ENCODE peak calls at places on chromosomes 7 and 10, in eight cellular contexts. One of them, this sample, is unnamed.

GRCh38 chr7:151403764-151404163 is 6.1 kb downstream of the WDR86 start:
- DNase-seq in ascending aorta: no peak
- DNase-seq in brain microvascular endothelial cell: no peak
- DNase-seq in lung: no peak
- DNase-seq in thoracic aorta: no peak
- DNase-seq in AG04450: no peak
- DNase-seq in GM12864: no peak
- DNase-seq in cardiac fibroblast: no peak
- DNase-seq in this sample: no peak

GRCh38 chr7:108515013-108515412 is 10.9 kb downstream of the PNPLA8 start:
- DNase-seq in GM12864: no peak
- DNase-seq in brain microvascular endothelial cell: no peak
- DNase-seq in thoracic aorta: no peak
- DNase-seq in ascending aorta: no peak
- DNase-seq in lung: no peak
- DNase-seq in cardiac fibroblast: no peak
- DNase-seq in AG04450: no peak
- DNase-seq in this sample: no peak

GRCh38 chr10:118873080-118873737 is 118.4 kb upstream of the CACUL1 start:
- DNase-seq in lung: peak; percentile 50
- DNase-seq in cardiac fibroblast: peak; percentile 56
- DNase-seq in thoracic aorta: no peak
- DNase-seq in ascending aorta: no peak
- DNase-seq in GM12864: no peak
- DNase-seq in AG04450: no peak
- DNase-seq in brain microvascular endothelial cell: peak; percentile 22
- DNase-seq in this sample: peak; percentile 9

GRCh38 chr7:155796381-155797261 is 15.6 kb downstream of the SHH start:
- DNase-seq in GM12864: no peak
- DNase-seq in ascending aorta: no peak
- DNase-seq in AG04450: no peak
- DNase-seq in brain microvascular endothelial cell: peak; percentile 18
- DNase-seq in cardiac fibroblast: peak; percentile 50
- DNase-seq in thoracic aorta: no peak
- DNase-seq in lung: peak; percentile 62
- DNase-seq in this sample: no peak

GRCh38 chr7:97819161-97819560 is 53.0 kb downstream of the ASNS start:
- DNase-seq in AG04450: no peak
- DNase-seq in cardiac fibroblast: no peak
- DNase-seq in ascending aorta: no peak
- DNase-seq in lung: no peak
- DNase-seq in brain microvascular endothelial cell: no peak
- DNase-seq in GM12864: no peak
- DNase-seq in thoracic aorta: no peak
- DNase-seq in this sample: no peak

GRCh38 chr10:97762816-97763215 is 9.0 kb downstream of the SFRP5 start:
- DNase-seq in brain microvascular endothelial cell: peak; percentile 2
- DNase-seq in ascending aorta: no peak
- DNase-seq in thoracic aorta: no peak
- DNase-seq in lung: no peak
- DNase-seq in cardiac fibroblast: peak; percentile 47
- DNase-seq in GM12864: no peak
- DNase-seq in AG04450: no peak
- DNase-seq in this sample: peak; percentile 4

GRCh38 chr10:2949948-2950354 is 117.4 kb upstream of the PFKP start:
- DNase-seq in lung: no peak
- DNase-seq in cardiac fibroblast: no peak
- DNase-seq in AG04450: no peak
- DNase-seq in brain microvascular endothelial cell: no peak
- DNase-seq in GM12864: no peak
- DNase-seq in ascending aorta: no peak
- DNase-seq in thoracic aorta: no peak
- DNase-seq in this sample: peak; percentile 15

GRCh38 chr10:97210576-97210975 is 24.8 kb upstream of the SLIT1 start:
- DNase-seq in GM12864: no peak
- DNase-seq in cardiac fibroblast: peak; percentile 78
- DNase-seq in lung: peak; percentile 66
- DNase-seq in AG04450: peak; percentile 44
- DNase-seq in ascending aorta: peak; percentile 82
- DNase-seq in brain microvascular endothelial cell: peak; percentile 78
- DNase-seq in thoracic aorta: no peak
- DNase-seq in this sample: peak; percentile 51

GRCh38 chr7:322111-322671 is 32.2 kb downstream of the FOXL3 start:
- DNase-seq in AG04450: no peak
- DNase-seq in ascending aorta: peak; percentile 83
- DNase-seq in GM12864: no peak
- DNase-seq in lung: peak; percentile 77
- DNase-seq in thoracic aorta: no peak
- DNase-seq in cardiac fibroblast: peak; percentile 38
- DNase-seq in brain microvascular endothelial cell: no peak
- DNase-seq in this sample: no peak

DNA sequence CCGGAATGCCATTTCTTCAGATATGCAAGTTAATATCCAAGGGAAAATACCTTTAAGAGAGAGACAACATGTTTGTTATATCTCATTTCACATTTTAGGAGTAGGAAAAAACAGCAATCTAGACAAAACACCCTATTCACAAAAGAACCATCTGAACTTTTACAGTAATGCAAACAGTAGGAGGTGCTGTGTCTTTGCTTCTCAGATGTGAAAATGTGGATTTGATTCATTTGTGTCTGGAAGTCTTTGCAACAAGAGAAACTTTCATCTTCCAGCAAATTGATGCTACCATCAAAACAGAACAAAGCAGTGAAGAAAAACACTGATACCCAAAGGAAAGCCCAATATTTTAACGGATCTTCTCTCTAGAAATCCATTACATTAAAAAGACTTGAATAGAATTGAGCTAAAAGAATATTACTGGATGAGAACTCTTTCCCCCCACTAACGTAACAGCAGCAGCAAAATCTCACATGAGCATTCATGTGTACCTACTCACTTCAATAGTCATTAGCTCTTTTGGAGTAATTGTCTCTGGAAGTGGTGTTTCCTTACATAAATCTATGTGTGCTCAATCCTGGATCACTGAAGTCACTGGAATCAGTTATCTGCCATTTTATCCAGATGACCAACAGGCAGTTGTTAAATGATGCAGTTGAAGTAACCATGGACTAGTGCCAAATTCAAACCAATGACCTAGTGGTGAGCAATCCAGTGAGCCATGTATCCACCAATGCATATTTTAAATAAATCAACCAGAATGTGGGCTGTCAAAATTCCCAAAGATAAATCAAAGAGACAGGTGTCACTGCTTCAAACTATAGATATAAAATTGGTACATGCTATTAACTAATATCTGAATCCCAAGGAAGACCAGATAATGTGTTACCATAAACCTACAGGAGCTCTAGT is 1.8 kb downstream of the SEMA3C start:
- DNase-seq in lung: no peak
- DNase-seq in brain microvascular endothelial cell: peak; percentile 77
- DNase-seq in GM12864: no peak
- DNase-seq in thoracic aorta: no peak
- DNase-seq in ascending aorta: no peak
- DNase-seq in AG04450: no peak
- DNase-seq in cardiac fibroblast: peak; percentile 72
- DNase-seq in this sample: peak; percentile 43
- H3K4me3 ChIP-seq in lung: no peak overlapping the region
- H3K4me3 ChIP-seq in brain microvascular endothelial cell: peak overlapping the region; percentile 83
- H3K4me3 ChIP-seq in GM12864: no peak overlapping the region
- H3K4me3 ChIP-seq in thoracic aorta: peak overlapping the region; percentile 91
- H3K4me3 ChIP-seq in ascending aorta: no peak overlapping the region
- H3K4me3 ChIP-seq in AG04450: peak overlapping the region; percentile 69
- H3K4me3 ChIP-seq in cardiac fibroblast: no peak overlapping the region
- H3K4me3 ChIP-seq in this sample: peak overlapping the region; percentile 90

GRCh38 chr7:137626469-137627067 is 220.2 kb downstream of the DGKI start:
- DNase-seq in ascending aorta: no peak
- DNase-seq in cardiac fibroblast: peak; percentile 67
- DNase-seq in lung: peak; percentile 45
- DNase-seq in GM12864: peak; percentile 5
- DNase-seq in AG04450: peak; percentile 6
- DNase-seq in thoracic aorta: no peak
- DNase-seq in brain microvascular endothelial cell: peak; percentile 58
- DNase-seq in this sample: peak; percentile 26

GRCh38 chr7:137628211-137628610 is 218.6 kb downstream of the DGKI start:
- DNase-seq in AG04450: no peak
- DNase-seq in lung: no peak
- DNase-seq in brain microvascular endothelial cell: no peak
- DNase-seq in thoracic aorta: no peak
- DNase-seq in cardiac fibroblast: no peak
- DNase-seq in ascending aorta: no peak
- DNase-seq in GM12864: no peak
- DNase-seq in this sample: no peak

GRCh38 chr7:137625197-137625596 is 221.6 kb downstream of the DGKI start:
- DNase-seq in cardiac fibroblast: no peak
- DNase-seq in ascending aorta: no peak
- DNase-seq in brain microvascular endothelial cell: peak; percentile 42
- DNase-seq in AG04450: no peak
- DNase-seq in GM12864: no peak
- DNase-seq in lung: no peak
- DNase-seq in thoracic aorta: no peak
- DNase-seq in this sample: no peak
- TF ChIP-seq CTCF in cardiac fibroblast: no peak
- TF ChIP-seq CTCF in ascending aorta: no peak
- TF ChIP-seq CTCF in brain microvascular endothelial cell: peak; percentile 33
- TF ChIP-seq CTCF in AG04450: no peak
- TF ChIP-seq CTCF in GM12864: no peak
- TF ChIP-seq CTCF in lung: no peak
- TF ChIP-seq CTCF in thoracic aorta: no peak
- TF ChIP-seq CTCF in this sample: no peak

GRCh38 chr10:70886921-70887665 is 1.3 kb downstream of the PCBD1 start:
- DNase-seq in GM12864: no peak
- DNase-seq in brain microvascular endothelial cell: no peak
- DNase-seq in cardiac fibroblast: no peak
- DNase-seq in ascending aorta: no peak
- DNase-seq in thoracic aorta: no peak
- DNase-seq in lung: no peak
- DNase-seq in AG04450: no peak
- DNase-seq in this sample: no peak
- H3K4me3 ChIP-seq in GM12864: peak overlapping the region; percentile 72
- H3K4me3 ChIP-seq in brain microvascular endothelial cell: peak overlapping the region; percentile 70
- H3K4me3 ChIP-seq in cardiac fibroblast: peak overlapping the region; percentile 75
- H3K4me3 ChIP-seq in ascending aorta: peak overlapping the region; percentile 79
- H3K4me3 ChIP-seq in thoracic aorta: peak overlapping the region; percentile 83
- H3K4me3 ChIP-seq in lung: peak overlapping the region; percentile 54
- H3K4me3 ChIP-seq in AG04450: peak overlapping the region; percentile 73
- H3K4me3 ChIP-seq in this sample: peak overlapping the region; percentile 53

DNA sequence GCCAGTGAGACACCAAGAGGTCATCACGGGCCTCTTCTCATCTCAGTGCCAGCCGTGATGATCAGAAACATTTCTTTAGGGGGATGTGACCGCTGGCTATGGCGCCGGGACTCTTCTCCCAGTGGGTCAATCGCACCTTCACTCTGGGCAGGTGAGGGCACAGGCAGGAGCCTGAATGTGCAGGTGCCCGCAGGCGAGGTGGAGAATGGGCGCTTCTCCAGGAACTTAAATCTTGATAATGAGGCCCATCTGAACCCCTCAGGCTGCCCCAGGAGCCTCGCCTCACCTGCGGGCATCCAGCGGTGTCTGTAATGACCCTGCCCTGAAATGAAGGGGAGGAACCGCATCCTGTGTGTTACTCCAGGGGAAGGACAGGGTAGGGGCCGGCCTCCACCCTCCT is 204.7 kb downstream of the ADARB2 start:
- DNase-seq in GM12864: no peak
- DNase-seq in thoracic aorta: no peak
- DNase-seq in brain microvascular endothelial cell: no peak
- DNase-seq in cardiac fibroblast: no peak
- DNase-seq in ascending aorta: no peak
- DNase-seq in AG04450: no peak
- DNase-seq in lung: no peak
- DNase-seq in this sample: no peak
- TF ChIP-seq CTCF in GM12864: no peak
- TF ChIP-seq CTCF in thoracic aorta: no peak
- TF ChIP-seq CTCF in brain microvascular endothelial cell: no peak
- TF ChIP-seq CTCF in cardiac fibroblast: no peak
- TF ChIP-seq CTCF in ascending aorta: no peak
- TF ChIP-seq CTCF in AG04450: no peak
- TF ChIP-seq CTCF in lung: no peak
- TF ChIP-seq CTCF in this sample: no peak

DNA sequence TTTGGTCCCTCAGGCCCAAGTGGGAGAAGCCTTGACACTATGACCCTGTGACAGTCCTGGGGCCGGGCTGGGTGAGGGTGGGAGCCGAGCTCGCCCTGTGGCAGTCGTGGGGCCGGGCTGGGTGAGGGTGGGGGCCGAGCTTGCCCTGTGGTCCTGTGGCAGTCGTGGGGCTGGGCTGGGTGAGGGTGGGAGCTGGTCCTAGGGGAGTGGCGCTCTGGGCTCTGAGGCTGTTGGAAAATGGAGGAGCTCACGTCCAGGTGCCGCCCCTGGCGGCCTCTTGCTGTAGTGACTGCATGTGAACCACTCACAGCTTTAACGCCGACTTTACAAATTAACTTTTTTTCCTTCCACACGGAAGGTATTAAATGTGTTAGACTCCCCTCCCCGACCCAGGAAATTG is 312.6 kb downstream of the WDR37 start:
- DNase-seq in AG04450: no peak
- DNase-seq in cardiac fibroblast: no peak
- DNase-seq in thoracic aorta: no peak
- DNase-seq in GM12864: no peak
- DNase-seq in brain microvascular endothelial cell: no peak
- DNase-seq in lung: no peak
- DNase-seq in ascending aorta: peak; percentile 44
- DNase-seq in this sample: no peak
- H3K4me3 ChIP-seq in AG04450: no peak overlapping the region
- H3K4me3 ChIP-seq in cardiac fibroblast: no peak overlapping the region
- H3K4me3 ChIP-seq in thoracic aorta: no peak overlapping the region
- H3K4me3 ChIP-seq in GM12864: no peak overlapping the region
- H3K4me3 ChIP-seq in brain microvascular endothelial cell: no peak overlapping the region
- H3K4me3 ChIP-seq in lung: no peak overlapping the region
- H3K4me3 ChIP-seq in ascending aorta: no peak overlapping the region
- H3K4me3 ChIP-seq in this sample: no peak overlapping the region